ENCODE peak calls at places on chromosome X, in ten cellular contexts. E is esophagus squamous epithelium, U is prostate gland, Z is testis, G is ovary, N is stomach, F is upper lobe of left lung, D is endothelial cell of umbilical vein, V is heart left ventricle, L is HCT116. B is an unnamed sample.

GRCh38 chrX:138708268-138708667 is 3.2 kb downstream of the FGF13 start:
- DNase-seq in G (no peak), N (no peak), U (no peak), D (no peak), E (no peak), Z (no peak), L (no peak), V (no peak), F (no peak), B (no peak)

GRCh38 chrX:6002056-6002455 is 226.6 kb downstream of the NLGN4X start:
- DNase-seq in D (no peak), G (no peak), F (no peak), U (no peak), E (no peak), N (no peak), L (no peak), V (no peak), Z (peak; percentile 30), B (no peak)

GRCh38 chrX:118523920-118524319 is 28.3 kb downstream of the DOCK11 start:
- DNase-seq in D (no peak), G (no peak), E (no peak), N (no peak), V (no peak), U (no peak), L (no peak), F (no peak), Z (no peak), B (no peak)

GRCh38 chrX:9374537-9374936 is 90.3 kb upstream of the TBL1X start:
- DNase-seq in N (peak; percentile 52), G (no peak), Z (no peak), U (peak; percentile 25), L (no peak), E (no peak), D (no peak), F (no peak), V (no peak), B (no peak)

GRCh38 chrX:29762006-29762405 is 453.4 kb upstream of the MAGEB2 start:
- DNase-seq in V (no peak), U (no peak), F (no peak), G (no peak), L (no peak), N (no peak), D (no peak), E (no peak), Z (no peak), B (no peak)

GRCh38 chrX:4671344-4671743 is 957.9 kb upstream of the PRKX start:
- DNase-seq in F (no peak), D (no peak), V (no peak), N (no peak), U (no peak), E (no peak), G (no peak), L (no peak), Z (no peak), B (no peak)

GRCh38 chrX:18353931-18354368 is 538 bp downstream of the SCML2 start:
- DNase-seq in Z (peak; percentile 24), D (no peak), G (peak; percentile 41), E (no peak), U (no peak), N (no peak), L (no peak), V (no peak), F (peak; percentile 81), B (no peak)

GRCh38 chrX:97705936-97706335 is 822.2 kb downstream of the RPA4 start:
- DNase-seq in G (no peak), N (no peak), F (no peak), D (no peak), Z (no peak), U (no peak), L (no peak), E (no peak), V (no peak), B (no peak)

GRCh38 chrX:103310592-103311400 is at the start of gene BEX2:
- DNase-seq in G (peak; percentile 87), U (peak; percentile 85), D (peak; percentile 25), N (peak; percentile 86), Z (peak; percentile 92), F (peak; percentile 94), L (peak; percentile 40), E (no peak), V (no peak), B (peak; percentile 1)

GRCh38 chrX:70134116-70134477 is 850 bp downstream of the IGBP1 start:
- DNase-seq in U (no peak), N (no peak), D (no peak), L (no peak), F (no peak), Z (no peak), G (no peak), V (no peak), E (no peak), B (no peak)

GRCh38 chrX:47644557-47645091 is 5.7 kb downstream of the ELK1 start:
- DNase-seq in D (no peak), G (no peak), L (no peak), F (no peak), E (no peak), V (no peak), Z (no peak), U (no peak), N (no peak), B (no peak)

GRCh38 chrX:149493567-149494562 is 11.2 kb downstream of the IDS start:
- DNase-seq in D (no peak), F (no peak), G (no peak), U (no peak), Z (no peak), V (peak; percentile 58), N (no peak), E (no peak), L (no peak), B (no peak)

GRCh38 chrX:149825424-149825823 is 43.7 kb downstream of the MAGEA9 start:
- DNase-seq in L (peak; percentile 7), G (no peak), V (no peak), N (no peak), Z (peak; percentile 16), D (peak; percentile 1), E (no peak), F (no peak), U (no peak), B (no peak)

GRCh38 chrX:39247536-39247935 is 446.3 kb downstream of the MID1IP1 start:
- DNase-seq in V (no peak), U (no peak), G (no peak), F (no peak), E (no peak), D (no peak), L (no peak), Z (no peak), N (no peak), B (no peak)

GRCh38 chrX:11531226-11531625 is 134.5 kb downstream of the ARHGAP6 start:
- DNase-seq in U (peak; percentile 4), L (no peak), N (no peak), V (no peak), E (no peak), D (peak; percentile 24), Z (no peak), F (no peak), G (no peak), B (no peak)
- TF ChIP-seq CTCF in U (peak; percentile 59), L (no peak), N (no peak), V (no peak), E (peak; percentile 29), D (no peak), Z (peak; percentile 20), F (no peak), G (peak; percentile 11), B (peak; percentile 22)

GRCh38 chrX:15946783-15947550 is 92.4 kb upstream of the AP1S2 start:
- DNase-seq in L (no peak), U (no peak), G (no peak), F (no peak), Z (no peak), N (no peak), V (no peak), D (no peak), E (no peak), B (no peak)
- TF ChIP-seq POLR2A in L (no peak), U (no peak), G (no peak), F (no peak), Z (no peak), N (no peak), V (no peak), D (no peak), E (no peak), B (no peak)

DNA sequence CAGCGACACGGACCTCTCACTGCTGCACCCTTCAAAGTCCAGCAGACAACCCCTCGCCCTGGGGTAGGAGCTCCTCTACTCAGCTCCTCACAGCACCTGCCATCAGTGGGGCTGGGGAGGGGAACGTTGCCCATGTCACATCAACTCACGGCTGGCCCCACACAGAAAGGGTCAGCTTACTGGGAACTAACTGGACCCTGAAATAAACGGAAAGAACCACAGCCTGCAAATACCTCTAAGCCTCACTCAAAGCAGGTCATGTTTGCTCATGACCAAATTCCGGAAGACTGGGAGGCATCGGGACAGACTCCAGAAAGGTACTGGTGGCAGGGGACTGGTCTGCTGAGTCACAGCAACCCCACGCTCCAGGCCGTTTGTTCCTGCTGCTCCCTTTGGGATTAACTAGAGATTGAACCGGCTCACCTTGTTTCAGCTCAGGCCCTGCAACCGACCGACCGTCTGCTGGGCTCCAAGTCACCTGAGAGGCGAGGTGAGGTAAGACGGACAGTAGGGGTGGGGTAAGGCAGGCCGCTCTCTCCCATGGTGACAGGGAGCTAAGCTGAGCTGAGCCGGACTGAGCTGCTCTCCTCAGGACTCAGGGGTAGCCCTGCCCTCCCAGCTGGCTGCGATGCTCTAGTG is 5.6 kb downstream of the G6PD start:
- DNase-seq in G (no peak), N (peak; percentile 72), E (no peak), U (peak; percentile 58), Z (no peak), V (no peak), D (no peak), F (no peak), L (no peak), B (no peak)
- H3K36me3 ChIP-seq in G (no peaks in the 10 kb centered on the region), N (peaks cover under 1% of the 10 kb centered on the region), E (peaks cover 4% of the 10 kb centered on the region), U (no peaks in the 10 kb centered on the region), Z (no peaks in the 10 kb centered on the region), V (peaks cover 8% of the 10 kb centered on the region), D (no peaks in the 10 kb centered on the region), F (no peaks in the 10 kb centered on the region), L (no peaks in the 10 kb centered on the region), B (no peaks in the 10 kb centered on the region)

GRCh38 chrX:32933548-32933947 is 277.8 kb downstream of the DMD start:
- DNase-seq in E (no peak), F (no peak), V (no peak), N (no peak), Z (no peak), L (no peak), U (no peak), D (no peak), G (no peak), B (no peak)

GRCh38 chrX:32937043-32937442 is 274.3 kb downstream of the DMD start:
- DNase-seq in U (no peak), V (no peak), G (no peak), N (no peak), E (no peak), D (no peak), F (no peak), L (no peak), Z (no peak), B (no peak)
- TF ChIP-seq CTCF in U (no peak), V (no peak), G (no peak), N (no peak), E (no peak), D (no peak), F (no peak), L (no peak), Z (no peak), B (no peak)

DNA sequence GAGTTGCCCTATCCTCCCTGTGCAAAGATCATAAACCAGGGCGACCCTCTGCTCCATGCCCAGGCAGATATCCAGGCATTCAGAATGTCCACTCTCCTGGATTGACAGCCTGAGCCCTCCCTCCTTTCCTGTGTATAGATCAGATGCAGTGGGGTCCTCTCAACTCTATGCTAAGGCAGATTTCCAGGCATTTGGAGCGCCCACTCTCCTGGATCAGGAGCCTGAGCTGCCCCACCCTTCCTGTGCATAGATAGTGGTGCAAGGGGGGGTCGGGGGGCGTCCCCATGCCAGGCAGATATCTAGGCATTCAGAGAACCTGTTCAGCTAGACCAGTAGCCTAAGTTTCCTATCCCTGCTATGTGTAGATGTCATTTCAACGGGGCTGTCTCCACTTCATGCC is 941.1 kb downstream of the PCDH19 start:
- DNase-seq in U (no peak), L (no peak), F (no peak), N (no peak), Z (no peak), G (no peak), D (no peak), V (no peak), E (no peak), B (no peak)
- TF ChIP-seq POLR2A in U (no peak), L (no peak), F (no peak), N (no peak), Z (no peak), G (no peak), D (no peak), V (no peak), E (no peak), B (no peak)